ENCODE peak calls at places on chromosome 22, in four cellular contexts. One of them, this sample, is unnamed.

GRCh38 chr22:35449829-35450689 is 50.1 kb downstream of the MCM5 start:
- DNase-seq in brain microvascular endothelial cell: no peak
- DNase-seq in Karpas-422: no peak
- DNase-seq in left lung: peak; percentile 46
- DNase-seq in this sample: no peak

GRCh38 chr22:35328472-35328885 is 28.8 kb downstream of the TOM1 start:
- DNase-seq in brain microvascular endothelial cell: no peak
- DNase-seq in Karpas-422: no peak
- DNase-seq in left lung: peak; percentile 91
- DNase-seq in this sample: no peak

GRCh38 chr22:39308614-39309363 is 10.6 kb downstream of the RPL3 start:
- DNase-seq in brain microvascular endothelial cell: peak; percentile 96
- DNase-seq in Karpas-422: no peak
- DNase-seq in left lung: no peak
- DNase-seq in this sample: peak; percentile 68

GRCh38 chr22:38755155-38755910 is 465 bp downstream of the SUN2 start:
- DNase-seq in brain microvascular endothelial cell: peak; percentile 28
- DNase-seq in Karpas-422: peak; percentile 61
- DNase-seq in left lung: peak; percentile 100
- DNase-seq in this sample: peak; percentile 93

GRCh38 chr22:41848468-41848867 is 15.6 kb downstream of the SREBF2 start:
- DNase-seq in brain microvascular endothelial cell: no peak
- DNase-seq in Karpas-422: no peak
- DNase-seq in left lung: peak; percentile 86
- DNase-seq in this sample: no peak

GRCh38 chr22:27730649-27731433 is 70.7 kb downstream of the MN1 start:
- DNase-seq in brain microvascular endothelial cell: no peak
- DNase-seq in Karpas-422: no peak
- DNase-seq in left lung: no peak
- DNase-seq in this sample: peak; percentile 56

GRCh38 chr22:48239461-48240164 is 1477.2 kb downstream of the TBC1D22A start:
- DNase-seq in brain microvascular endothelial cell: no peak
- DNase-seq in Karpas-422: no peak
- DNase-seq in left lung: no peak
- DNase-seq in this sample: peak; percentile 55

GRCh38 chr22:27851974-27852713 is 50.6 kb upstream of the MN1 start:
- DNase-seq in brain microvascular endothelial cell: no peak
- DNase-seq in Karpas-422: no peak
- DNase-seq in left lung: no peak
- DNase-seq in this sample: peak; percentile 16

GRCh38 chr22:22037229-22037628 is 54.6 kb upstream of the TOP3B start:
- DNase-seq in brain microvascular endothelial cell: no peak
- DNase-seq in Karpas-422: peak; percentile 65
- DNase-seq in left lung: no peak
- DNase-seq in this sample: no peak

GRCh38 chr22:38732251-38732815 is 23.5 kb downstream of the SUN2 start:
- DNase-seq in brain microvascular endothelial cell: no peak
- DNase-seq in Karpas-422: no peak
- DNase-seq in left lung: peak; percentile 61
- DNase-seq in this sample: peak; percentile 56

GRCh38 chr22:17580461-17581031 is 17.2 kb downstream of the SLC25A18 start:
- DNase-seq in brain microvascular endothelial cell: no peak
- DNase-seq in Karpas-422: no peak
- DNase-seq in left lung: no peak
- DNase-seq in this sample: peak; percentile 89

GRCh38 chr22:38505595-38506117 is 455 bp downstream of the DDX17 start:
- DNase-seq in brain microvascular endothelial cell: peak; percentile 23
- DNase-seq in Karpas-422: peak; percentile 72
- DNase-seq in left lung: peak; percentile 91
- DNase-seq in this sample: peak; percentile 90

GRCh38 chr22:41991111-41991510 is 7.5 kb upstream of the WBP2NL start:
- DNase-seq in brain microvascular endothelial cell: no peak
- DNase-seq in Karpas-422: no peak
- DNase-seq in left lung: no peak
- DNase-seq in this sample: no peak

GRCh38 chr22:22059476-22060002 is 77.0 kb upstream of the TOP3B start:
- DNase-seq in brain microvascular endothelial cell: no peak
- DNase-seq in Karpas-422: peak; percentile 87
- DNase-seq in left lung: no peak
- DNase-seq in this sample: no peak

GRCh38 chr22:50500452-50500851 is 7.0 kb downstream of the LMF2 start:
- DNase-seq in brain microvascular endothelial cell: no peak
- DNase-seq in Karpas-422: no peak
- DNase-seq in left lung: no peak
- DNase-seq in this sample: no peak

GRCh38 chr22:50186789-50187523 is 1.2 kb downstream of the TRABD start:
- DNase-seq in brain microvascular endothelial cell: no peak
- DNase-seq in Karpas-422: peak; percentile 63
- DNase-seq in left lung: peak; percentile 84
- DNase-seq in this sample: peak; percentile 80

GRCh38 chr22:38284042-38284402 is 11.2 kb upstream of the TMEM184B start:
- DNase-seq in brain microvascular endothelial cell: peak; percentile 69
- DNase-seq in Karpas-422: no peak
- DNase-seq in left lung: no peak
- DNase-seq in this sample: no peak

GRCh38 chr22:27489265-27489675 is 312.3 kb downstream of the MN1 start:
- DNase-seq in brain microvascular endothelial cell: peak; percentile 69
- DNase-seq in Karpas-422: no peak
- DNase-seq in left lung: no peak
- DNase-seq in this sample: no peak

GRCh38 chr22:35477911-35478582 is 62.6 kb upstream of the RASD2 start:
- DNase-seq in brain microvascular endothelial cell: peak; percentile 23
- DNase-seq in Karpas-422: no peak
- DNase-seq in left lung: no peak
- DNase-seq in this sample: no peak

GRCh38 chr22:20974336-20974955 is 7.4 kb downstream of the AIFM3 start:
- DNase-seq in brain microvascular endothelial cell: no peak
- DNase-seq in Karpas-422: no peak
- DNase-seq in left lung: peak; percentile 74
- DNase-seq in this sample: no peak

GRCh38 chr22:20063271-20064139 is 16.5 kb upstream of the DGCR8 start:
- DNase-seq in brain microvascular endothelial cell: no peak
- DNase-seq in Karpas-422: no peak
- DNase-seq in left lung: peak; percentile 73
- DNase-seq in this sample: peak; percentile 73

GRCh38 chr22:40216041-40216756 is 38.5 kb downstream of the TNRC6B start:
- DNase-seq in brain microvascular endothelial cell: no peak
- DNase-seq in Karpas-422: peak; percentile 75
- DNase-seq in left lung: no peak
- DNase-seq in this sample: no peak

GRCh38 chr22:27370281-27370680 is 431.3 kb downstream of the MN1 start:
- DNase-seq in brain microvascular endothelial cell: no peak
- DNase-seq in Karpas-422: peak; percentile 87
- DNase-seq in left lung: no peak
- DNase-seq in this sample: no peak

GRCh38 chr22:30239421-30240405 is 6.8 kb downstream of the LIF start:
- DNase-seq in brain microvascular endothelial cell: no peak
- DNase-seq in Karpas-422: no peak
- DNase-seq in left lung: peak; percentile 28
- DNase-seq in this sample: no peak

GRCh38 chr22:17952273-17952801 is 72.0 kb downstream of the MICAL3 start:
- DNase-seq in brain microvascular endothelial cell: no peak
- DNase-seq in Karpas-422: peak; percentile 67
- DNase-seq in left lung: no peak
- DNase-seq in this sample: no peak

GRCh38 chr22:32533265-32534068 is 58.9 kb downstream of the FBXO7 start:
- DNase-seq in brain microvascular endothelial cell: peak; percentile 35
- DNase-seq in Karpas-422: no peak
- DNase-seq in left lung: no peak
- DNase-seq in this sample: no peak

GRCh38 chr22:48894064-48894671 is 933.5 kb downstream of the BRD1 start:
- DNase-seq in brain microvascular endothelial cell: no peak
- DNase-seq in Karpas-422: peak; percentile 48
- DNase-seq in left lung: peak; percentile 68
- DNase-seq in this sample: peak; percentile 87

GRCh38 chr22:17576475-17576874 is 13.2 kb downstream of the SLC25A18 start:
- DNase-seq in brain microvascular endothelial cell: peak; percentile 50
- DNase-seq in Karpas-422: no peak
- DNase-seq in left lung: no peak
- DNase-seq in this sample: no peak

GRCh38 chr22:43131773-43132501 is 11.3 kb downstream of the MCAT start:
- DNase-seq in brain microvascular endothelial cell: no peak
- DNase-seq in Karpas-422: no peak
- DNase-seq in left lung: no peak
- DNase-seq in this sample: peak; percentile 39

GRCh38 chr22:38766076-38766777 is 10.4 kb upstream of the SUN2 start:
- DNase-seq in brain microvascular endothelial cell: peak; percentile 42
- DNase-seq in Karpas-422: peak; percentile 64
- DNase-seq in left lung: peak; percentile 82
- DNase-seq in this sample: peak; percentile 96

GRCh38 chr22:35089139-35089538 is 23.2 kb downstream of the ISX start:
- DNase-seq in brain microvascular endothelial cell: no peak
- DNase-seq in Karpas-422: no peak
- DNase-seq in left lung: no peak
- DNase-seq in this sample: no peak

GRCh38 chr22:36660510-36660840 is 43.1 kb downstream of the CACNG2 start:
- DNase-seq in brain microvascular endothelial cell: no peak
- DNase-seq in Karpas-422: no peak
- DNase-seq in left lung: no peak
- DNase-seq in this sample: no peak
- H3K4me3 ChIP-seq in brain microvascular endothelial cell: no peak overlapping the region
- H3K4me3 ChIP-seq in Karpas-422: no peak overlapping the region
- H3K4me3 ChIP-seq in left lung: no peak overlapping the region
- H3K4me3 ChIP-seq in this sample: no peak overlapping the region

DNA sequence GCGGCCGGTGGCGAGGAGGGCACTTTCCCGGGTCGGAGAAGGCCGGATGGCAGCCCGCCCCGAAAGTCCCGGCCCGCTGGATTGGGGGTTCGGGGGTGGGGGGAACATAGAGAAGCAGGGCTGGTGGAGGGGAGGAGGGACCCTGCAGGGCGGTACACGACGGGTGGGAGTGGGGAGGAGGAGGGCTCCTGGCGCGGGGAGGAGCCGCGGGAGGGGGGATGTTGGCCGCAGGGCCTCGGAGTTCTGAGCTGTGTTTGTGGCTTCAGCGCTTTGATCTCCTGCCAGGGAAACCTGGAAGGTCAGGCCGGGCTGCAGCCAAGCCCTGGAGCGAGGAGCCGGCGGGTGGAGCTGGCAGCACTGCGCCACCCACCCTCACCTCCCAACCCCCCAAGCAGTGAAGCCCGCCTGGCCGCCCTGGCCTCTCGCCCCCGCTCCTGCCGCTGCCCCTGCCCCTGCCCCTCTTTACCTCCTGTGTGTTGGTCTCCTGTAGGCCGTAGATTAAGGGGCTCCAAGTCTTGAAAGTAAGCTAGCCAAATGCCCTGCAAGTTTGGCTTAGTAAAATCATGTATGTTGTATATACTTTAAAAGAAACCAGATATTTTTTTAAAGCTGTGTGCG is 30.9 kb downstream of the C22orf31 start:
- DNase-seq in brain microvascular endothelial cell: peak; percentile 59
- DNase-seq in Karpas-422: no peak
- DNase-seq in left lung: peak; percentile 87
- DNase-seq in this sample: peak; percentile 93
- H3K4me3 ChIP-seq in brain microvascular endothelial cell: peak overlapping the region; percentile 54
- H3K4me3 ChIP-seq in Karpas-422: no peak overlapping the region
- H3K4me3 ChIP-seq in left lung: peak overlapping the region; percentile 28
- H3K4me3 ChIP-seq in this sample: peak overlapping the region; percentile 39

DNA sequence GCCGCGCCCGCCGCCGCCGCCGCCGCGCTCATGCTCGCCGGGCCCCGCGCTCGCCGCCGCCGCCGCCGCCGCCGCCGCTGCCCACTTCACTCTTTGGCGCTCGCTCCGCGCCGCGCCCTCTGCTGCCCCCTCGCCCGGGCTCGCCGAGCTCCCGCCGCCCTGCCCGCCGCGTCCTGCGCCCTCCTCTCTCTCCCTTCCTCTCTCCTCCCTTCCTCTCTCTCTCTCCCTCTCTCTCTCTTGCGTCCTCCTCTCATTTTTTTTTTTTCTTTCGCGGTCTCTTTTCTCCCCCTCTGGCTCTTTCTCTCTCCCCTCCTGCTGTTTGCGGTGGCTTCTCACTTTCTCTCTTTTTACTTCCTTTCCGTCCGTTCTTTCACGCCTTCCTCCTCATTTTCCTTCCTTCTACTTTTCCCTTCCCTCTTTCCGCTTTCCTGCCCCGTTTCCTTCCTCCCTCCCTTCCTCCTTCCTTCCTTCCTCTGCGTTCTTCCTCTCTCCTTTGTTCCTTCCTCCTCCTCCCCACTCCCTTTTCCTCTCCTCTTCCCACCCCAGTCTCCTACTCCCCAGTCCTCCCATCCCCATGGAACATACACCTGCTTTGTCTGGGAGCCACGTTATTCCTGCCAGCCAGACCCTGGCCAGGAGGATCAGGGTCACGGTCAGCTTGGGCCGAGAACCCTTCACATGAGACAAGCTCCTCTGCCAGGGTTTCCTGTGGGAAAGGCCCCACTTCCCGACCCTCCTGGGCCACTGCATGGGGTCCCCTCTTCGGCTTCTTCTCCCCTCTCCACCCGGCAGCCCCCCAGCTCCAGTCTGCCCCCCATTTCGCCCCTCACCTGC is 19.3 kb upstream of the SHISAL1 start:
- DNase-seq in brain microvascular endothelial cell: no peak
- DNase-seq in Karpas-422: no peak
- DNase-seq in left lung: no peak
- DNase-seq in this sample: peak; percentile 88
- H3K4me3 ChIP-seq in brain microvascular endothelial cell: no peak overlapping the region
- H3K4me3 ChIP-seq in Karpas-422: no peak overlapping the region
- H3K4me3 ChIP-seq in left lung: no peak overlapping the region
- H3K4me3 ChIP-seq in this sample: peak overlapping the region; percentile 32

GRCh38 chr22:23219787-23220484 is 39.6 kb downstream of the BCR start:
- DNase-seq in brain microvascular endothelial cell: peak; percentile 53
- DNase-seq in Karpas-422: peak; percentile 96
- DNase-seq in left lung: peak; percentile 83
- DNase-seq in this sample: no peak

GRCh38 chr22:23218053-23218866 is 38.0 kb downstream of the BCR start:
- DNase-seq in brain microvascular endothelial cell: no peak
- DNase-seq in Karpas-422: no peak
- DNase-seq in left lung: no peak
- DNase-seq in this sample: peak; percentile 41

GRCh38 chr22:23217171-23218052 is 37.1 kb downstream of the BCR start:
- DNase-seq in brain microvascular endothelial cell: no peak
- DNase-seq in Karpas-422: no peak
- DNase-seq in left lung: peak; percentile 83
- DNase-seq in this sample: peak; percentile 36

GRCh38 chr22:23219317-23219716 is 39.0 kb downstream of the BCR start:
- DNase-seq in brain microvascular endothelial cell: no peak
- DNase-seq in Karpas-422: no peak
- DNase-seq in left lung: no peak
- DNase-seq in this sample: no peak

GRCh38 chr22:23218867-23219251 is 38.5 kb downstream of the BCR start:
- DNase-seq in brain microvascular endothelial cell: no peak
- DNase-seq in Karpas-422: peak; percentile 80
- DNase-seq in left lung: peak; percentile 96
- DNase-seq in this sample: peak; percentile 85
- H3K4me3 ChIP-seq in brain microvascular endothelial cell: no peak overlapping the region
- H3K4me3 ChIP-seq in Karpas-422: peak overlapping the region; percentile 62
- H3K4me3 ChIP-seq in left lung: no peak overlapping the region
- H3K4me3 ChIP-seq in this sample: no peak overlapping the region